ENCODE peak calls at places on chromosomes 16 and 17, in six cellular contexts. S is activated T-cell treated with anti-CD3 and anti-CD28 coated beads for 24 hours, M is T47D, P is posterior vena cava, V is mesendoderm, W is DMS 273 treated with DMSO at 0.1 percent for 48 hours. B is an unnamed sample.

GRCh38 chr17:45224671-45225050 is 3.0 kb downstream of the FMNL1 start:
- DNase-seq in P (no peak), W (no peak), V (no peak), M (peak; percentile 7), S (no peak), B (no peak)

GRCh38 chr17:17080181-17080631 is 37.9 kb downstream of the MPRIP start:
- DNase-seq in M (no peak), S (no peak), W (no peak), P (peak; percentile 48), V (no peak), B (no peak)

GRCh38 chr17:42325026-42325425 is 36.7 kb downstream of the STAT5A start:
- DNase-seq in P (no peak), M (no peak), W (no peak), S (no peak), V (no peak), B (no peak)

GRCh38 chr17:13597723-13598347 is 3.9 kb downstream of the HS3ST3A1 start:
- DNase-seq in S (no peak), W (no peak), M (peak; percentile 72), P (no peak), V (peak; percentile 73), B (peak; percentile 28)

GRCh38 chr16:84851192-84852127 is 31.7 kb downstream of the CRISPLD2 start:
- DNase-seq in S (no peak), M (peak; percentile 70), V (peak; percentile 53), P (no peak), W (no peak), B (no peak)

GRCh38 chr17:41131979-41132378 is 8.0 kb upstream of the KRTAP4-12 start:
- DNase-seq in S (no peak), M (no peak), V (no peak), P (no peak), W (no peak), B (no peak)

GRCh38 chr16:1042776-1043349 is 29.7 kb upstream of the SSTR5 start:
- DNase-seq in S (no peak), V (no peak), P (no peak), M (no peak), W (no peak), B (no peak)

GRCh38 chr17:69134112-69134511 is 7.6 kb downstream of the ABCA6 start:
- DNase-seq in V (no peak), S (no peak), M (no peak), W (no peak), P (no peak), B (no peak)

GRCh38 chr16:89988951-89989350 is 30.3 kb downstream of the DBNDD1 start:
- DNase-seq in W (no peak), P (no peak), V (no peak), M (no peak), S (no peak), B (no peak)

GRCh38 chr16:67105881-67106280 is 3.9 kb upstream of the PHAF1 start:
- DNase-seq in P (no peak), S (no peak), V (no peak), M (no peak), W (no peak), B (no peak)

GRCh38 chr17:41360291-41360995 is 9.2 kb downstream of the KRT33B start:
- DNase-seq in W (no peak), M (no peak), V (peak; percentile 58), P (no peak), S (no peak), B (no peak)

GRCh38 chr17:49187301-49187700 is 23.1 kb downstream of the GNGT2 start:
- DNase-seq in S (no peak), V (no peak), M (no peak), W (no peak), P (no peak), B (no peak)

GRCh38 chr17:32492648-32493289 is 6.0 kb downstream of the CDK5R1 start:
- DNase-seq in P (no peak), M (no peak), W (no peak), S (no peak), V (no peak), B (peak; percentile 85)

GRCh38 chr17:17140590-17140980 is 65.5 kb downstream of the PLD6 start:
- DNase-seq in V (peak; percentile 40), W (no peak), M (no peak), P (no peak), S (no peak), B (no peak)

GRCh38 chr16:6375471-6376075 is 957.1 kb upstream of the RBFOX1 start:
- DNase-seq in P (no peak), W (no peak), S (no peak), M (no peak), V (peak; percentile 34), B (no peak)

GRCh38 chr17:69763503-69763902 is 311.5 kb upstream of the KCNJ16 start:
- DNase-seq in M (no peak), V (peak; percentile 59), P (no peak), W (no peak), S (no peak), B (no peak)

GRCh38 chr17:70119961-70120360 is 44.9 kb downstream of the KCNJ16 start:
- DNase-seq in V (no peak), P (no peak), S (no peak), W (no peak), M (no peak), B (peak; percentile 55)

GRCh38 chr16:9092963-9093477 is 1.6 kb downstream of the HAPSTR1 start:
- DNase-seq in M (no peak), P (no peak), W (no peak), S (no peak), V (peak; percentile 67), B (no peak)

GRCh38 chr17:4326608-4327007 is 39.9 kb downstream of the UBE2G1 start:
- DNase-seq in V (no peak), W (no peak), M (no peak), P (no peak), S (no peak), B (no peak)

GRCh38 chr17:27232328-27232727 is 61.6 kb upstream of the WSB1 start:
- DNase-seq in W (no peak), V (no peak), P (no peak), M (no peak), S (no peak), B (no peak)

GRCh38 chr16:88634141-88634993 is 4.0 kb upstream of the IL17C start:
- DNase-seq in V (peak; percentile 80), W (no peak), S (peak; percentile 14), P (peak; percentile 89), M (no peak), B (peak; percentile 63)

GRCh38 chr17:50169121-50169764 is 3.4 kb downstream of the SGCA start:
- DNase-seq in M (peak; percentile 51), P (no peak), W (peak; percentile 52), V (peak; percentile 87), S (peak; percentile 49), B (peak; percentile 42)

GRCh38 chr17:57609878-57610270 is 135.2 kb downstream of the CCDC182 start:
- DNase-seq in W (no peak), V (no peak), M (no peak), P (no peak), S (no peak), B (no peak)

GRCh38 chr16:5058476-5058875 is 7.3 kb downstream of the C16orf89 start:
- DNase-seq in W (no peak), M (no peak), P (peak; percentile 67), V (peak; percentile 96), S (no peak), B (no peak)

GRCh38 chr16:14681115-14681514 is 13.0 kb downstream of the PLA2G10 start:
- DNase-seq in M (no peak), P (peak; percentile 2), V (no peak), W (no peak), S (no peak), B (no peak)

GRCh38 chr17:57636274-57636673 is 108.8 kb downstream of the CCDC182 start:
- DNase-seq in W (no peak), P (peak; percentile 50), V (no peak), M (no peak), S (no peak), B (no peak)

GRCh38 chr17:80968602-80969029 is 23.0 kb upstream of the CHMP6 start:
- DNase-seq in V (no peak), W (peak; percentile 69), S (no peak), P (no peak), M (no peak), B (no peak)

GRCh38 chr17:12634789-12635414 is 30.8 kb upstream of the MYOCD start:
- DNase-seq in V (peak; percentile 97), P (no peak), W (no peak), S (no peak), M (no peak), B (no peak)

GRCh38 chr17:49447603-49448325 is 33.1 kb upstream of the PHB1 start:
- DNase-seq in W (no peak), P (peak; percentile 19), V (no peak), S (no peak), M (no peak), B (no peak)

GRCh38 chr16:78874241-78874983 is 726.1 kb downstream of the MAF start:
- DNase-seq in S (no peak), W (no peak), V (no peak), P (no peak), M (no peak), B (no peak)

GRCh38 chr16:70694088-70694487 is 8.2 kb upstream of the MTSS2 start:
- DNase-seq in M (no peak), V (peak; percentile 98), P (no peak), W (no peak), S (no peak), B (no peak)

GRCh38 chr17:32497431-32498205 is 10.8 kb downstream of the CDK5R1 start:
- DNase-seq in W (no peak), M (peak; percentile 51), S (no peak), V (peak; percentile 66), P (no peak), B (no peak)

GRCh38 chr17:80655588-80655987 is 111.0 kb downstream of the RPTOR start:
- DNase-seq in W (no peak), S (no peak), P (no peak), V (no peak), M (no peak), B (no peak)

GRCh38 chr16:90018297-90019200 is 707 bp downstream of the DBNDD1 start:
- DNase-seq in M (no peak), V (peak; percentile 43), P (no peak), S (no peak), W (no peak), B (no peak)

GRCh38 chr16:35692824-35693223 is 2233.4 kb downstream of the TP53TG3F start:
- DNase-seq in M (no peak), P (no peak), V (no peak), W (no peak), S (no peak), B (no peak)

GRCh38 chr17:8611671-8612298 is 18.7 kb downstream of the MYH10 start:
- DNase-seq in V (no peak), S (no peak), P (no peak), M (no peak), W (no peak), B (no peak)

GRCh38 chr17:75626496-75627038 is 6.7 kb upstream of the SMIM5 start:
- DNase-seq in P (no peak), M (no peak), V (no peak), W (peak; percentile 84), S (no peak), B (no peak)

GRCh38 chr16:4392382-4393242 is 21.0 kb downstream of the VASN start:
- DNase-seq in V (peak; percentile 92), S (no peak), P (no peak), W (peak; percentile 66), M (no peak), B (no peak)